ENCODE peak calls at places on chromosomes 6 and 20, in five cellular contexts. R is ACHN; H is AG04449; K is stimulated activated CD4-positive, alpha-beta T cell treated with anti-CD3 and anti-CD28 coated beads, Interleukin-4, amount 100 ng/mL, for 48 hours; G is NCI-H1436. A is an unnamed sample.

GRCh38 chr20:62063601-62063980 is 2.1 kb downstream of the TAF4 start:
- DNase-seq in H (no peak), K (no peak), G (no peak), R (no peak), A (no peak)

GRCh38 chr6:145012039-145012662 is 723.2 kb downstream of the EPM2A start:
- DNase-seq in H (no peak), K (no peak), R (no peak), G (no peak), A (no peak)

GRCh38 chr20:56733967-56734366 is 104.9 kb downstream of the TFAP2C start:
- DNase-seq in K (no peak), R (no peak), G (no peak), H (no peak), A (no peak)

GRCh38 chr20:63290677-63291472 is 2.1 kb upstream of the COL20A1 start:
- DNase-seq in H (no peak), R (peak), G (peak), K (peak), A (no peak)

GRCh38 chr20:22368235-22368634 is 216.1 kb downstream of the FOXA2 start:
- DNase-seq in G (no peak), R (no peak), K (no peak), H (no peak), A (no peak)

GRCh38 chr6:170243791-170244291 is 47.0 kb downstream of the DLL1 start:
- DNase-seq in K (no peak), H (no peak), R (no peak), G (peak), A (no peak)

GRCh38 chr20:63695419-63696310 is 787 bp upstream of the TNFRSF6B start:
- DNase-seq in R (no peak), K (no peak), H (no peak), G (no peak), A (no peak)

GRCh38 chr6:26197736-26198625 is 110.8 kb downstream of the HFE start:
- DNase-seq in R (peak), K (peak), H (no peak), G (no peak), A (no peak)

GRCh38 chr20:59933296-59933848 is at the start of gene SYCP2:
- DNase-seq in G (no peak), R (no peak), H (no peak), K (peak), A (no peak)

GRCh38 chr6:79404677-79405076 is 132.6 kb downstream of the LCA5 start:
- DNase-seq in G (no peak), K (no peak), H (no peak), R (no peak), A (no peak)

GRCh38 chr20:50172347-50173013 is 18.1 kb upstream of the CEBPB start:
- DNase-seq in G (peak), H (no peak), K (no peak), R (peak), A (no peak)

GRCh38 chr6:113644861-113645575 is 212.1 kb upstream of the MARCKS start:
- DNase-seq in K (no peak), R (peak), H (peak), G (no peak), A (peak)

GRCh38 chr6:84361372-84362179 is 134.1 kb upstream of the CEP162 start:
- DNase-seq in H (no peak), R (no peak), K (no peak), G (no peak), A (no peak)

GRCh38 chr20:34388000-34388399 is 24.9 kb downstream of the ITCH start:
- DNase-seq in H (no peak), R (peak), K (no peak), G (no peak), A (no peak)

GRCh38 chr6:5086294-5086890 is 1.3 kb downstream of the PPP1R3G start:
- DNase-seq in K (no peak), H (no peak), G (no peak), R (no peak), A (no peak)

GRCh38 chr6:110475255-110475654 is 1.2 kb downstream of the SLC22A16 start:
- DNase-seq in G (no peak), R (no peak), H (no peak), K (no peak), A (no peak)

GRCh38 chr6:107419747-107420146 is 39.6 kb downstream of the PDSS2 start:
- DNase-seq in K (no peak), R (no peak), H (no peak), G (peak), A (no peak)

GRCh38 chr6:137216875-137217553 is 2.2 kb downstream of the IFNGR1 start:
- DNase-seq in H (no peak), R (no peak), K (no peak), G (no peak), A (no peak)

GRCh38 chr6:84191802-84192201 is 35.6 kb downstream of the CEP162 start:
- DNase-seq in H (no peak), G (no peak), K (no peak), R (no peak), A (no peak)

GRCh38 chr6:109461733-109462526 is 6.4 kb upstream of the MICAL1 start:
- DNase-seq in H (no peak), R (no peak), K (no peak), G (no peak), A (no peak)

GRCh38 chr6:21071783-21072468 is 521.6 kb upstream of the SOX4 start:
- DNase-seq in G (no peak), K (no peak), H (no peak), R (no peak), A (no peak)

GRCh38 chr20:23294671-23295070 is 55.9 kb upstream of the NXT1 start:
- DNase-seq in H (no peak), K (no peak), R (no peak), G (no peak), A (no peak)

GRCh38 chr20:25574411-25574810 is 10.9 kb downstream of the NINL start:
- DNase-seq in K (no peak), H (no peak), G (no peak), R (peak), A (no peak)

GRCh38 chr6:30615219-30615957 is 1.7 kb downstream of the PPP1R10 start:
- DNase-seq in G (peak), H (no peak), K (no peak), R (peak), A (peak)

GRCh38 chr20:34639755-34640222 is 37.1 kb downstream of the PIGU start:
- DNase-seq in H (no peak), G (peak), K (no peak), R (no peak), A (no peak)

GRCh38 chr6:36320475-36320874 is 16.2 kb downstream of the BNIP5 start:
- DNase-seq in R (no peak), H (no peak), K (no peak), G (no peak), A (no peak)

GRCh38 chr20:2955257-2955950 is 82.1 kb downstream of the PTPRA start:
- DNase-seq in H (no peak), G (no peak), K (no peak), R (no peak), A (no peak)

GRCh38 chr6:154605207-154605877 is 94.9 kb upstream of the CNKSR3 start:
- DNase-seq in H (no peak), G (no peak), K (no peak), R (no peak), A (no peak)

GRCh38 chr6:145866449-145867401 is 52.1 kb upstream of the FBXO30 start:
- DNase-seq in K (no peak), G (no peak), R (no peak), H (no peak), A (no peak)

GRCh38 chr20:4169360-4170214 is 154.2 kb upstream of the RNF24 start:
- DNase-seq in G (no peak), K (no peak), H (no peak), R (no peak), A (no peak)

GRCh38 chr6:31797607-31798006 is 2.1 kb upstream of the VARS1 start:
- DNase-seq in K (no peak), G (no peak), R (no peak), H (no peak), A (no peak)

GRCh38 chr6:114989279-114989964 is 646.6 kb upstream of the HS3ST5 start:
- DNase-seq in K (no peak), H (no peak), R (no peak), G (no peak), A (no peak)

GRCh38 chr6:73722318-73723060 is 26.5 kb downstream of the CD109 start:
- DNase-seq in R (peak), H (peak), K (no peak), G (no peak), A (peak)

GRCh38 chr20:25025986-25026605 is 31.8 kb downstream of the ACSS1 start:
- DNase-seq in K (no peak), R (no peak), G (no peak), H (no peak), A (no peak)

GRCh38 chr6:54722328-54722727 is 124.2 kb upstream of the FAM83B start:
- DNase-seq in H (no peak), R (no peak), G (no peak), K (no peak), A (no peak)

GRCh38 chr6:43627008-43627825 is 1.8 kb downstream of the GTPBP2 start:
- DNase-seq in H (peak), G (peak), R (peak), K (no peak), A (peak)

GRCh38 chr6:33861722-33862121 is 57.9 kb upstream of the MLN start:
- DNase-seq in K (no peak), H (no peak), R (no peak), G (no peak), A (no peak)